ENCODE peak calls at places on chromosome 12, in seven cellular contexts. A is K562, I is HCT116, V is H1, D is NT2/D1, H is SK-N-SH, O is GM12878. G is an unnamed sample.

GRCh38 chr12:28602760-28603638 is 412.7 kb downstream of the CCDC91 start:
- DNase-seq in V (no peak), O (no peak), D (no peak), I (no peak), A (peak; percentile 1), H (no peak), G (no peak)

GRCh38 chr12:12229556-12230092 is 37.2 kb downstream of the LRP6 start:
- DNase-seq in D (no peak), O (no peak), H (peak; percentile 69), I (no peak), V (no peak), A (no peak), G (no peak)

GRCh38 chr12:105253882-105254513 is 18.0 kb upstream of the APPL2 start:
- DNase-seq in I (no peak), H (no peak), A (no peak), V (no peak), O (no peak), D (no peak), G (peak; percentile 23)

GRCh38 chr12:45727994-45728624 is 1.4 kb upstream of the ARID2 start:
- DNase-seq in V (no peak), O (no peak), H (no peak), A (no peak), D (no peak), I (no peak), G (no peak)

GRCh38 chr12:115451785-115452736 is 768.1 kb upstream of the TBX3 start:
- DNase-seq in A (peak; percentile 59), O (no peak), V (peak; percentile 66), I (no peak), D (peak; percentile 61), H (peak; percentile 88), G (peak; percentile 66)

GRCh38 chr12:14256139-14256538 is 109.3 kb upstream of the ATF7IP start:
- DNase-seq in O (no peak), D (no peak), I (no peak), H (no peak), V (no peak), A (no peak), G (no peak)

GRCh38 chr12:14284189-14284722 is 81.2 kb upstream of the ATF7IP start:
- DNase-seq in V (no peak), A (peak; percentile 81), D (no peak), I (no peak), H (no peak), O (peak; percentile 40), G (no peak)

GRCh38 chr12:77401480-77402105 is 336.2 kb upstream of the E2F7 start:
- DNase-seq in O (no peak), I (no peak), V (no peak), H (no peak), D (no peak), A (no peak), G (no peak)

GRCh38 chr12:91483471-91483985 is 300.9 kb upstream of the DCN start:
- DNase-seq in D (no peak), H (no peak), O (no peak), I (no peak), A (no peak), V (no peak), G (no peak)

GRCh38 chr12:105676694-105677093 is 346.2 kb downstream of the C12orf75 start:
- DNase-seq in A (no peak), V (no peak), O (no peak), H (no peak), I (no peak), D (no peak), G (no peak)

GRCh38 chr12:43287991-43288390 is 264.0 kb downstream of the ADAMTS20 start:
- DNase-seq in D (no peak), I (no peak), A (peak; percentile 8), O (no peak), V (no peak), H (no peak), G (peak; percentile 2)

GRCh38 chr12:92226036-92226661 is 80.5 kb upstream of the BTG1 start:
- DNase-seq in H (no peak), V (no peak), I (no peak), D (no peak), A (no peak), O (no peak), G (no peak)

GRCh38 chr12:2631613-2632350 is 163.0 kb upstream of the FKBP4 start:
- DNase-seq in A (no peak), D (no peak), V (no peak), O (no peak), I (no peak), H (no peak), G (no peak)

GRCh38 chr12:49188916-49189367 is at the start of gene TUBA1A:
- DNase-seq in I (peak; percentile 92), H (peak; percentile 93), D (peak; percentile 96), A (peak; percentile 73), O (peak; percentile 75), V (peak; percentile 89), G (peak; percentile 45)

GRCh38 chr12:58295268-58295667 is 353.9 kb downstream of the ATP23 start:
- DNase-seq in H (no peak), A (no peak), D (no peak), I (no peak), V (no peak), O (no peak), G (no peak)

GRCh38 chr12:119835068-119835467 is 42.1 kb downstream of the CIT start:
- DNase-seq in H (no peak), V (no peak), O (no peak), I (no peak), A (no peak), D (no peak), G (no peak)

GRCh38 chr12:104218935-104219334 is 3.4 kb downstream of the TXNRD1 start:
- DNase-seq in H (no peak), D (no peak), V (no peak), A (no peak), O (no peak), I (peak; percentile 19), G (no peak)

GRCh38 chr12:107320929-107321618 is 227.7 kb upstream of the CRY1 start:
- DNase-seq in D (no peak), O (no peak), A (no peak), I (no peak), V (peak; percentile 68), H (peak; percentile 57), G (no peak)

GRCh38 chr12:96136129-96136528 is 58.0 kb upstream of the ELK3 start:
- DNase-seq in O (no peak), A (no peak), V (no peak), D (no peak), I (no peak), H (no peak), G (no peak)

GRCh38 chr12:102216086-102216691 is 18.6 kb upstream of the PMCH start:
- DNase-seq in I (peak; percentile 35), A (peak; percentile 16), V (no peak), D (no peak), H (no peak), O (no peak), G (no peak)

GRCh38 chr12:52532636-52533035 is 12.4 kb upstream of the KRT5 start:
- DNase-seq in H (no peak), I (no peak), V (no peak), O (no peak), D (no peak), A (no peak), G (no peak)

GRCh38 chr12:14836336-14837210 is 6.8 kb downstream of the ART4 start:
- DNase-seq in O (no peak), D (no peak), A (peak; percentile 51), H (no peak), V (no peak), I (no peak), G (peak; percentile 68)

GRCh38 chr12:11171953-11172675 is 1.1 kb downstream of the SMIM10L1 start:
- DNase-seq in O (no peak), I (no peak), A (no peak), V (no peak), D (no peak), H (peak; percentile 27), G (peak; percentile 6)

GRCh38 chr12:54650409-54650808 is 2.2 kb upstream of the DCD start:
- DNase-seq in V (no peak), A (no peak), H (no peak), O (no peak), I (no peak), D (no peak), G (no peak)

GRCh38 chr12:79925492-79925891 is 9.4 kb downstream of the PPP1R12A start:
- DNase-seq in A (no peak), D (no peak), O (no peak), I (no peak), H (no peak), V (no peak), G (no peak)

GRCh38 chr12:93684716-93685115 is 7.5 kb downstream of the CRADD start:
- DNase-seq in V (no peak), A (no peak), H (no peak), I (no peak), O (no peak), D (no peak), G (no peak)
- TF ChIP-seq YY1 in V (no peak), A (no peak), H (no peak), I (no peak), O (no peak), D (no peak), G (no peak)

GRCh38 chr12:55847603-55848329 is 5.0 kb upstream of the MMP19 start:
- DNase-seq in H (peak; percentile 89), O (no peak), I (no peak), V (no peak), A (peak; percentile 89), D (no peak), G (peak; percentile 26)
- TF ChIP-seq YY1 in H (no peak), O (no peak), I (no peak), V (no peak), A (no peak), D (no peak), G (no peak)

DNA sequence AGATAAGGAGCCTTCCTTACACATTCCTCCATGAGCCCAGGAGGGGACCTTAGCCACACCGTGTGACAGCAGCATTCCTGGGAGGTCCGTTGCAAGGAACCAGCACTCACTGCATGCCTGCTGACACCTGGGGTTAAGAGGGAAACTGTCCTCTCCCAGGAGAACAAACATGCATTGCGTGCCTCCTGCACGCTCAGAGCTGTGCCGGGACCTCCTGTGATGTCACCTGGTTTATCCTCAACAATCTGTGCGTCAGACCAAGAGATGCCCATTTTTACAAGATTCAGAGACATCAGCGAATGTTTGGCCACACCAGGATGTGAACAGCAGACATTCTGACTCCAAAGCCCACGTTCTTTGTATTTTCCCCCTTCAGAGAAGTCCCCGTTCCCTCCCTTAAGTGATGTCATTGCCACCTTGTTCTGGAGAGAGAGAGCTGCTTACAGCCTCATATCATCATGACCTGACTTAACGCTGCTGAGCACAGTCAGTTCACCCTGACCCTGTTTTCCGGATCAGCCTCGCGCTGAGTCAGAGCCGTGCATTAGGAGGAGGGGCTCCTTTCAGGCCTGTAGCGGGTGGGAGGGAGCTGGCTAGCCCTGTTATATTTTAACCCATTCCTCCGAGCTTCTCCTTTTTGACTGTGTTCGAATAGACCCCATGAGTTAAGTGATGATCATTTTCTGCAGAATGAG is 36.2 kb downstream of the TMEM120B start:
- DNase-seq in H (no peak), V (peak; percentile 52), A (peak; percentile 95), D (no peak), I (no peak), O (no peak), G (peak; percentile 88)
- TF ChIP-seq YY1 in H (no peak), V (no peak), A (no peak), D (no peak), I (no peak), O (no peak), G (no peak)

GRCh38 chr12:59657266-59657665 is 61.4 kb downstream of the SLC16A7 start:
- DNase-seq in V (no peak), H (no peak), D (no peak), I (no peak), O (no peak), A (no peak), G (no peak)
- TF ChIP-seq YY1 in V (no peak), H (no peak), D (no peak), I (no peak), O (no peak), A (no peak), G (no peak)

G was measured in HepG2.